ENCODE peak calls at places on chromosomes 12 and 14, in nine cellular contexts. One of them, this sample, is unnamed.

GRCh38 chr12:122088181-122088810 is 9.7 kb downstream of the MLXIP start:
- DNase-seq in astrocyte of the cerebellum: no peak
- DNase-seq in progenitor cell of endocrine pancreas: no peak
- DNase-seq in left lung: no peak
- DNase-seq in endothelial cell: no peak
- DNase-seq in cardiac muscle cell: no peak
- DNase-seq in PC-3: no peak
- DNase-seq in fibroblast of lung: no peak
- DNase-seq in mesothelial cell of epicardium: no peak
- DNase-seq in this sample: peak

GRCh38 chr12:113207621-113208040 is 13.6 kb upstream of the TPCN1 start:
- DNase-seq in mesothelial cell of epicardium: no peak
- DNase-seq in endothelial cell: no peak
- DNase-seq in PC-3: no peak
- DNase-seq in progenitor cell of endocrine pancreas: no peak
- DNase-seq in astrocyte of the cerebellum: no peak
- DNase-seq in left lung: no peak
- DNase-seq in fibroblast of lung: peak
- DNase-seq in cardiac muscle cell: no peak
- DNase-seq in this sample: no peak

GRCh38 chr12:101713059-101713682 is 15.7 kb downstream of the CHPT1 start:
- DNase-seq in left lung: peak
- DNase-seq in endothelial cell: no peak
- DNase-seq in fibroblast of lung: no peak
- DNase-seq in cardiac muscle cell: peak
- DNase-seq in astrocyte of the cerebellum: no peak
- DNase-seq in progenitor cell of endocrine pancreas: no peak
- DNase-seq in mesothelial cell of epicardium: no peak
- DNase-seq in PC-3: no peak
- DNase-seq in this sample: no peak

GRCh38 chr14:105374389-105374788 is 23.9 kb upstream of the TEX22 start:
- DNase-seq in left lung: no peak
- DNase-seq in fibroblast of lung: no peak
- DNase-seq in cardiac muscle cell: no peak
- DNase-seq in mesothelial cell of epicardium: no peak
- DNase-seq in PC-3: peak
- DNase-seq in endothelial cell: no peak
- DNase-seq in astrocyte of the cerebellum: no peak
- DNase-seq in progenitor cell of endocrine pancreas: no peak
- DNase-seq in this sample: no peak

GRCh38 chr14:105419305-105420091 is at the start of gene MTA1:
- DNase-seq in astrocyte of the cerebellum: no peak
- DNase-seq in progenitor cell of endocrine pancreas: no peak
- DNase-seq in endothelial cell: no peak
- DNase-seq in cardiac muscle cell: peak
- DNase-seq in PC-3: peak
- DNase-seq in fibroblast of lung: peak
- DNase-seq in left lung: no peak
- DNase-seq in mesothelial cell of epicardium: no peak
- DNase-seq in this sample: no peak

GRCh38 chr14:70188608-70189540 is at the start of gene SLC8A3:
- DNase-seq in endothelial cell: peak
- DNase-seq in left lung: no peak
- DNase-seq in fibroblast of lung: peak
- DNase-seq in PC-3: no peak
- DNase-seq in mesothelial cell of epicardium: peak
- DNase-seq in progenitor cell of endocrine pancreas: peak
- DNase-seq in astrocyte of the cerebellum: no peak
- DNase-seq in cardiac muscle cell: peak
- DNase-seq in this sample: no peak

GRCh38 chr12:54126696-54127537 is 61.9 kb downstream of the SMUG1 start:
- DNase-seq in endothelial cell: peak
- DNase-seq in fibroblast of lung: no peak
- DNase-seq in cardiac muscle cell: no peak
- DNase-seq in mesothelial cell of epicardium: no peak
- DNase-seq in PC-3: no peak
- DNase-seq in progenitor cell of endocrine pancreas: no peak
- DNase-seq in left lung: no peak
- DNase-seq in astrocyte of the cerebellum: no peak
- DNase-seq in this sample: no peak

GRCh38 chr14:92711976-92712653 is 36.3 kb downstream of the LGMN start:
- DNase-seq in PC-3: no peak
- DNase-seq in left lung: no peak
- DNase-seq in astrocyte of the cerebellum: no peak
- DNase-seq in endothelial cell: no peak
- DNase-seq in progenitor cell of endocrine pancreas: no peak
- DNase-seq in mesothelial cell of epicardium: no peak
- DNase-seq in fibroblast of lung: no peak
- DNase-seq in cardiac muscle cell: no peak
- DNase-seq in this sample: no peak

GRCh38 chr12:25933001-25933400 is 25.5 kb upstream of the RASSF8 start:
- DNase-seq in PC-3: no peak
- DNase-seq in cardiac muscle cell: no peak
- DNase-seq in left lung: no peak
- DNase-seq in progenitor cell of endocrine pancreas: no peak
- DNase-seq in mesothelial cell of epicardium: no peak
- DNase-seq in astrocyte of the cerebellum: no peak
- DNase-seq in endothelial cell: no peak
- DNase-seq in fibroblast of lung: no peak
- DNase-seq in this sample: no peak

GRCh38 chr12:84507914-84508313 is 404.7 kb downstream of the SLC6A15 start:
- DNase-seq in PC-3: no peak
- DNase-seq in mesothelial cell of epicardium: no peak
- DNase-seq in fibroblast of lung: no peak
- DNase-seq in cardiac muscle cell: no peak
- DNase-seq in left lung: no peak
- DNase-seq in progenitor cell of endocrine pancreas: no peak
- DNase-seq in endothelial cell: no peak
- DNase-seq in astrocyte of the cerebellum: no peak
- DNase-seq in this sample: no peak

GRCh38 chr14:65414961-65415589 is 2.5 kb downstream of the FUT8 start:
- DNase-seq in fibroblast of lung: peak
- DNase-seq in progenitor cell of endocrine pancreas: no peak
- DNase-seq in astrocyte of the cerebellum: peak
- DNase-seq in left lung: no peak
- DNase-seq in endothelial cell: no peak
- DNase-seq in PC-3: peak
- DNase-seq in cardiac muscle cell: peak
- DNase-seq in mesothelial cell of epicardium: no peak
- DNase-seq in this sample: no peak

GRCh38 chr12:122421815-122422737 is at the start of gene CLIP1:
- DNase-seq in left lung: peak
- DNase-seq in progenitor cell of endocrine pancreas: peak
- DNase-seq in fibroblast of lung: peak
- DNase-seq in cardiac muscle cell: peak
- DNase-seq in astrocyte of the cerebellum: no peak
- DNase-seq in endothelial cell: peak
- DNase-seq in PC-3: peak
- DNase-seq in mesothelial cell of epicardium: peak
- DNase-seq in this sample: no peak

GRCh38 chr12:59858508-59858907 is 262.7 kb downstream of the SLC16A7 start:
- DNase-seq in PC-3: no peak
- DNase-seq in endothelial cell: peak
- DNase-seq in left lung: no peak
- DNase-seq in fibroblast of lung: no peak
- DNase-seq in mesothelial cell of epicardium: no peak
- DNase-seq in progenitor cell of endocrine pancreas: no peak
- DNase-seq in cardiac muscle cell: no peak
- DNase-seq in astrocyte of the cerebellum: no peak
- DNase-seq in this sample: no peak

GRCh38 chr12:26798013-26798412 is 35.0 kb downstream of the ITPR2 start:
- DNase-seq in left lung: no peak
- DNase-seq in fibroblast of lung: peak
- DNase-seq in astrocyte of the cerebellum: no peak
- DNase-seq in mesothelial cell of epicardium: no peak
- DNase-seq in PC-3: no peak
- DNase-seq in progenitor cell of endocrine pancreas: no peak
- DNase-seq in endothelial cell: no peak
- DNase-seq in cardiac muscle cell: no peak
- DNase-seq in this sample: no peak

GRCh38 chr12:59895161-59895785 is 299.4 kb downstream of the SLC16A7 start:
- DNase-seq in cardiac muscle cell: no peak
- DNase-seq in endothelial cell: no peak
- DNase-seq in fibroblast of lung: no peak
- DNase-seq in astrocyte of the cerebellum: no peak
- DNase-seq in progenitor cell of endocrine pancreas: no peak
- DNase-seq in PC-3: no peak
- DNase-seq in left lung: no peak
- DNase-seq in mesothelial cell of epicardium: no peak
- DNase-seq in this sample: no peak

GRCh38 chr12:12892670-12893290 is 1.4 kb downstream of the GPRC5A start:
- DNase-seq in left lung: peak
- DNase-seq in mesothelial cell of epicardium: no peak
- DNase-seq in endothelial cell: no peak
- DNase-seq in PC-3: peak
- DNase-seq in astrocyte of the cerebellum: no peak
- DNase-seq in cardiac muscle cell: no peak
- DNase-seq in progenitor cell of endocrine pancreas: no peak
- DNase-seq in fibroblast of lung: no peak
- DNase-seq in this sample: no peak

GRCh38 chr12:12889701-12890100 is 1.7 kb upstream of the GPRC5A start:
- DNase-seq in fibroblast of lung: no peak
- DNase-seq in mesothelial cell of epicardium: no peak
- DNase-seq in PC-3: no peak
- DNase-seq in endothelial cell: no peak
- DNase-seq in left lung: no peak
- DNase-seq in cardiac muscle cell: no peak
- DNase-seq in astrocyte of the cerebellum: no peak
- DNase-seq in progenitor cell of endocrine pancreas: no peak
- DNase-seq in this sample: no peak

GRCh38 chr12:12891646-12892355 is 439 bp downstream of the GPRC5A start:
- DNase-seq in PC-3: no peak
- DNase-seq in cardiac muscle cell: no peak
- DNase-seq in fibroblast of lung: no peak
- DNase-seq in mesothelial cell of epicardium: no peak
- DNase-seq in left lung: no peak
- DNase-seq in progenitor cell of endocrine pancreas: no peak
- DNase-seq in astrocyte of the cerebellum: no peak
- DNase-seq in endothelial cell: no peak
- DNase-seq in this sample: no peak

GRCh38 chr12:12890492-12890814 is 909 bp upstream of the GPRC5A start:
- DNase-seq in cardiac muscle cell: peak
- DNase-seq in PC-3: no peak
- DNase-seq in left lung: peak
- DNase-seq in endothelial cell: no peak
- DNase-seq in astrocyte of the cerebellum: no peak
- DNase-seq in progenitor cell of endocrine pancreas: no peak
- DNase-seq in fibroblast of lung: no peak
- DNase-seq in mesothelial cell of epicardium: no peak
- DNase-seq in this sample: no peak

GRCh38 chr12:12890815-12891645 is at the start of gene GPRC5A:
- DNase-seq in mesothelial cell of epicardium: peak
- DNase-seq in cardiac muscle cell: peak
- DNase-seq in left lung: peak
- DNase-seq in PC-3: peak
- DNase-seq in astrocyte of the cerebellum: peak
- DNase-seq in fibroblast of lung: peak
- DNase-seq in endothelial cell: peak
- DNase-seq in progenitor cell of endocrine pancreas: peak
- DNase-seq in this sample: peak
- TF ChIP-seq CTCF in mesothelial cell of epicardium: no peak
- TF ChIP-seq CTCF in cardiac muscle cell: peak
- TF ChIP-seq CTCF in left lung: no peak
- TF ChIP-seq CTCF in PC-3: peak
- TF ChIP-seq CTCF in astrocyte of the cerebellum: peak
- TF ChIP-seq CTCF in fibroblast of lung: no peak
- TF ChIP-seq CTCF in endothelial cell: no peak
- TF ChIP-seq CTCF in progenitor cell of endocrine pancreas: peak
- TF ChIP-seq CTCF in this sample: peak

DNA sequence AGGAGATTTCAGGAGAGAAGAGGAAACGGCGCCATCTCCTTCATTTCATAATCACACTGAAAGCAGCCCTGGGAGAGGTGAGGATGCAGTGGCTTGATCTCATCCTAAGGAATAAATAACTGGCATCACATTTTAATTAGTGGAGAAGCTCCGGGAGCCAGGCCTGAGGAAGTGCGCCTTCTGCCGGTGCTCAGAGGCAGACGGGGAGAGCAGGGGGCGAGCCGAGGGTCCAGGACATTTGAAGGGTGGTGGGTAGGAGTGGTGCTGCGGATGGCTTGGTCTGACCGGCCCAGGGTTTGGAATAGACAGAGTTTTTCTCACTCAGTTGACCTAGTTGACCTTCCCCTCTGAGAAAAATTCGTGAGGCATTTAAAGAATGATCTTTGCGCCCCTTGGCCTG is 265.0 kb downstream of the CACNA1C start:
- DNase-seq in PC-3: no peak
- DNase-seq in fibroblast of lung: no peak
- DNase-seq in endothelial cell: no peak
- DNase-seq in mesothelial cell of epicardium: no peak
- DNase-seq in progenitor cell of endocrine pancreas: no peak
- DNase-seq in left lung: no peak
- DNase-seq in astrocyte of the cerebellum: no peak
- DNase-seq in cardiac muscle cell: peak
- DNase-seq in this sample: no peak
- TF ChIP-seq CTCF in PC-3: no peak
- TF ChIP-seq CTCF in fibroblast of lung: no peak
- TF ChIP-seq CTCF in endothelial cell: no peak
- TF ChIP-seq CTCF in mesothelial cell of epicardium: no peak
- TF ChIP-seq CTCF in progenitor cell of endocrine pancreas: no peak
- TF ChIP-seq CTCF in left lung: no peak
- TF ChIP-seq CTCF in astrocyte of the cerebellum: no peak
- TF ChIP-seq CTCF in cardiac muscle cell: no peak
- TF ChIP-seq CTCF in this sample: peak

GRCh38 chr14:68896132-68896531 is 83.0 kb downstream of the ACTN1 start:
- DNase-seq in progenitor cell of endocrine pancreas: no peak
- DNase-seq in mesothelial cell of epicardium: no peak
- DNase-seq in astrocyte of the cerebellum: no peak
- DNase-seq in left lung: no peak
- DNase-seq in PC-3: no peak
- DNase-seq in endothelial cell: no peak
- DNase-seq in fibroblast of lung: no peak
- DNase-seq in cardiac muscle cell: no peak
- DNase-seq in this sample: no peak
- TF ChIP-seq CTCF in progenitor cell of endocrine pancreas: peak
- TF ChIP-seq CTCF in mesothelial cell of epicardium: no peak
- TF ChIP-seq CTCF in astrocyte of the cerebellum: peak
- TF ChIP-seq CTCF in left lung: no peak
- TF ChIP-seq CTCF in PC-3: peak
- TF ChIP-seq CTCF in endothelial cell: peak
- TF ChIP-seq CTCF in fibroblast of lung: peak
- TF ChIP-seq CTCF in cardiac muscle cell: peak
- TF ChIP-seq CTCF in this sample: peak

DNA sequence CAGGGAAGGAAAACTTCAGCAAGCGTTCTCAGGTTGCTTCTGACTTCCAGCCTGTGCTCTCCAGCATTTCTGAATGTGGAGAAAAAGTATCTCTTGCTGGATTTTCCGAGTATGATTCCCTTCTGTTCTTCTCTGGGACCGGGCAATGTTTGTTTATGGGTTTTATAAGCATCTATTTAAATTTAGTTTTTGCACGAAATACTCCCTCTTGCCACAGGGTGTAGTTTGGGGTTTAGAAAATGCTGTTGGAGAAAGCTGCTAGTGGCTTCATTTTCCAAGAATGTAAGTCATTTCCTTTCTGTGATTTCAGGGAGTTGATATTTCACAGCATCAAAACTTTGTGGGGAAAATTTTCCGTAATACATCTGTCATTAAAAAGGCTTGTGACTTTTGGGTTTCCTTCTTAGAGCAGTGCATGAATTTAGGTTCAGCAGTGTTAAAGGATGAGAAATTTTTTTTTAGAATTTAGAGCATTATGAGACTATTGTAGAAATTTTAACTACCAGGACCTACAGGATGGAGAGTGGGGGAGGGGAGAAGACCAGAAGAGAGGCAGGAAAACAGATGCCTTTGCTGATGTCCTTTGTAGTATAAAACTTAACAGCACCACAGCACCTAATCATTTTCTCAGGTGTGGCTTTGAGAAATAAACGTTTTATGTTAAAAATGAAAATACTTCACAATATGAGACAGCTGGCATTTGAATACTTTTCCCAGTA is 1.5 kb downstream of the FRMD6 start:
- DNase-seq in mesothelial cell of epicardium: no peak
- DNase-seq in endothelial cell: peak
- DNase-seq in astrocyte of the cerebellum: peak
- DNase-seq in PC-3: peak
- DNase-seq in progenitor cell of endocrine pancreas: no peak
- DNase-seq in left lung: no peak
- DNase-seq in fibroblast of lung: peak
- DNase-seq in cardiac muscle cell: peak
- DNase-seq in this sample: no peak
- TF ChIP-seq CTCF in mesothelial cell of epicardium: no peak
- TF ChIP-seq CTCF in endothelial cell: peak
- TF ChIP-seq CTCF in astrocyte of the cerebellum: peak
- TF ChIP-seq CTCF in PC-3: peak
- TF ChIP-seq CTCF in progenitor cell of endocrine pancreas: peak
- TF ChIP-seq CTCF in left lung: peak
- TF ChIP-seq CTCF in fibroblast of lung: peak
- TF ChIP-seq CTCF in cardiac muscle cell: peak
- TF ChIP-seq CTCF in this sample: peak

This sample was measured in chondrocyte.